ENCODE peak calls at places on chromosome 19, in five cellular contexts. One of them, this sample, is unnamed. For H3K27me3, the result is how much of the 10 kb centered on the place peaks cover.

GRCh38 chr19:2727640-2727944 is 6.4 kb upstream of the DIRAS1 start:
- DNase-seq in uterus: no peak
- DNase-seq in tibial artery: no peak
- DNase-seq in IMR-90: no peak
- DNase-seq in GM06990: no peak
- DNase-seq in this sample: no peak

GRCh38 chr19:53903055-53903680 is 5.9 kb upstream of the CACNG7 start:
- DNase-seq in uterus: no peak
- DNase-seq in tibial artery: no peak
- DNase-seq in IMR-90: peak
- DNase-seq in GM06990: no peak
- DNase-seq in this sample: no peak

GRCh38 chr19:54882758-54883157 is 8.7 kb downstream of the FCAR start:
- DNase-seq in uterus: no peak
- DNase-seq in tibial artery: no peak
- DNase-seq in IMR-90: no peak
- DNase-seq in GM06990: no peak
- DNase-seq in this sample: no peak

GRCh38 chr19:53960187-53960586 is 2.5 kb upstream of the CACNG8 start:
- DNase-seq in uterus: no peak
- DNase-seq in tibial artery: no peak
- DNase-seq in IMR-90: no peak
- DNase-seq in GM06990: no peak
- DNase-seq in this sample: no peak

GRCh38 chr19:53966931-53967330 is 4.2 kb downstream of the CACNG8 start:
- DNase-seq in uterus: no peak
- DNase-seq in tibial artery: no peak
- DNase-seq in IMR-90: no peak
- DNase-seq in GM06990: no peak
- DNase-seq in this sample: no peak

GRCh38 chr19:17706750-17707181 is 12.5 kb upstream of the MAP1S start:
- DNase-seq in uterus: no peak
- DNase-seq in tibial artery: no peak
- DNase-seq in IMR-90: peak
- DNase-seq in GM06990: no peak
- DNase-seq in this sample: no peak

GRCh38 chr19:56838930-56839664 is 1.4 kb downstream of the PEG3 start:
- DNase-seq in uterus: peak
- DNase-seq in tibial artery: peak
- DNase-seq in IMR-90: no peak
- DNase-seq in GM06990: no peak
- DNase-seq in this sample: no peak

GRCh38 chr19:11460207-11460606 is 20.6 kb downstream of the ELAVL3 start:
- DNase-seq in uterus: no peak
- DNase-seq in tibial artery: no peak
- DNase-seq in IMR-90: no peak
- DNase-seq in GM06990: no peak
- DNase-seq in this sample: no peak

GRCh38 chr19:13208131-13208963 is 58.1 kb downstream of the IER2 start:
- DNase-seq in uterus: peak
- DNase-seq in tibial artery: peak
- DNase-seq in IMR-90: peak
- DNase-seq in GM06990: peak
- DNase-seq in this sample: peak

GRCh38 chr19:24166055-24166454 is 79.1 kb downstream of the ZNF254 start:
- DNase-seq in uterus: no peak
- DNase-seq in tibial artery: no peak
- DNase-seq in IMR-90: peak
- DNase-seq in GM06990: no peak
- DNase-seq in this sample: no peak

GRCh38 chr19:411723-412355 is 2.9 kb upstream of the C2CD4C start:
- DNase-seq in uterus: no peak
- DNase-seq in tibial artery: no peak
- DNase-seq in IMR-90: no peak
- DNase-seq in GM06990: no peak
- DNase-seq in this sample: no peak

GRCh38 chr19:6038634-6039405 is 60.9 kb upstream of the RANBP3 start:
- DNase-seq in uterus: no peak
- DNase-seq in tibial artery: peak
- DNase-seq in IMR-90: peak
- DNase-seq in GM06990: peak
- DNase-seq in this sample: no peak

GRCh38 chr19:12984683-12985048 is 10.6 kb upstream of the NFIX start:
- DNase-seq in uterus: no peak
- DNase-seq in tibial artery: no peak
- DNase-seq in IMR-90: no peak
- DNase-seq in GM06990: no peak
- DNase-seq in this sample: no peak

GRCh38 chr19:23071087-23071511 is 45.7 kb upstream of the ZNF730 start:
- DNase-seq in uterus: peak
- DNase-seq in tibial artery: no peak
- DNase-seq in IMR-90: peak
- DNase-seq in GM06990: peak
- DNase-seq in this sample: no peak

GRCh38 chr19:18167011-18167410 is 6.6 kb upstream of the IFI30 start:
- DNase-seq in uterus: no peak
- DNase-seq in tibial artery: no peak
- DNase-seq in IMR-90: no peak
- DNase-seq in GM06990: no peak
- DNase-seq in this sample: no peak

GRCh38 chr19:22882797-22883196 is 50.7 kb downstream of the ZNF723 start:
- DNase-seq in uterus: no peak
- DNase-seq in tibial artery: no peak
- DNase-seq in IMR-90: peak
- DNase-seq in GM06990: no peak
- DNase-seq in this sample: no peak

GRCh38 chr19:49409441-49410029 is 13.7 kb downstream of the PTH2 start:
- DNase-seq in uterus: no peak
- DNase-seq in tibial artery: no peak
- DNase-seq in IMR-90: no peak
- DNase-seq in GM06990: peak
- DNase-seq in this sample: no peak

GRCh38 chr19:892243-892996 is 567 bp downstream of the MED16 start:
- DNase-seq in uterus: no peak
- DNase-seq in tibial artery: no peak
- DNase-seq in IMR-90: no peak
- DNase-seq in GM06990: no peak
- DNase-seq in this sample: peak

GRCh38 chr19:19458110-19458816 is 52.8 kb downstream of the GATAD2A start:
- DNase-seq in uterus: no peak
- DNase-seq in tibial artery: no peak
- DNase-seq in IMR-90: no peak
- DNase-seq in GM06990: no peak
- DNase-seq in this sample: no peak

GRCh38 chr19:681029-681626 is 4.9 kb downstream of the FSTL3 start:
- DNase-seq in uterus: no peak
- DNase-seq in tibial artery: no peak
- DNase-seq in IMR-90: no peak
- DNase-seq in GM06990: peak
- DNase-seq in this sample: no peak

GRCh38 chr19:39124136-39124764 is 1.3 kb upstream of the PAK4 start:
- DNase-seq in uterus: no peak
- DNase-seq in tibial artery: no peak
- DNase-seq in IMR-90: no peak
- DNase-seq in GM06990: no peak
- DNase-seq in this sample: no peak

GRCh38 chr19:48194041-48194871 is 23.8 kb downstream of the ZSWIM9 start:
- DNase-seq in uterus: no peak
- DNase-seq in tibial artery: peak
- DNase-seq in IMR-90: peak
- DNase-seq in GM06990: no peak
- DNase-seq in this sample: no peak

GRCh38 chr19:34141036-34141435 is 31.3 kb upstream of the LSM14A start:
- DNase-seq in uterus: no peak
- DNase-seq in tibial artery: no peak
- DNase-seq in IMR-90: no peak
- DNase-seq in GM06990: no peak
- DNase-seq in this sample: no peak

GRCh38 chr19:16327911-16328823 is 3.5 kb downstream of the KLF2 start:
- DNase-seq in uterus: peak
- DNase-seq in tibial artery: peak
- DNase-seq in IMR-90: peak
- DNase-seq in GM06990: peak
- DNase-seq in this sample: no peak

GRCh38 chr19:43759515-43759914 is 4.8 kb upstream of the SMG9 start:
- DNase-seq in uterus: no peak
- DNase-seq in tibial artery: no peak
- DNase-seq in IMR-90: peak
- DNase-seq in GM06990: no peak
- DNase-seq in this sample: no peak
- TF ChIP-seq CTCF in uterus: no peak
- TF ChIP-seq CTCF in tibial artery: no peak
- TF ChIP-seq CTCF in IMR-90: peak
- TF ChIP-seq CTCF in GM06990: peak
- TF ChIP-seq CTCF in this sample: no peak

GRCh38 chr19:41936961-41937360 is 8.7 kb upstream of the ERFL start:
- DNase-seq in uterus: no peak
- DNase-seq in tibial artery: no peak
- DNase-seq in IMR-90: no peak
- DNase-seq in GM06990: no peak
- DNase-seq in this sample: no peak
- H3K27me3 ChIP-seq in uterus: under half
- H3K27me3 ChIP-seq in tibial artery: half or more
- H3K27me3 ChIP-seq in IMR-90: under half
- H3K27me3 ChIP-seq in GM06990: under half
- H3K27me3 ChIP-seq in this sample: under half

GRCh38 chr19:8457209-8457608 is 12.4 kb downstream of the HNRNPM start:
- DNase-seq in uterus: no peak
- DNase-seq in tibial artery: no peak
- DNase-seq in IMR-90: no peak
- DNase-seq in GM06990: no peak
- DNase-seq in this sample: no peak

GRCh38 chr19:8454218-8454617 is 9.4 kb downstream of the HNRNPM start:
- DNase-seq in uterus: no peak
- DNase-seq in tibial artery: no peak
- DNase-seq in IMR-90: no peak
- DNase-seq in GM06990: no peak
- DNase-seq in this sample: no peak

GRCh38 chr19:8457802-8458201 is 13.0 kb downstream of the HNRNPM start:
- DNase-seq in uterus: no peak
- DNase-seq in tibial artery: no peak
- DNase-seq in IMR-90: no peak
- DNase-seq in GM06990: no peak
- DNase-seq in this sample: no peak

GRCh38 chr19:8455018-8455417 is 10.2 kb downstream of the HNRNPM start:
- DNase-seq in uterus: no peak
- DNase-seq in tibial artery: no peak
- DNase-seq in IMR-90: no peak
- DNase-seq in GM06990: no peak
- DNase-seq in this sample: no peak

GRCh38 chr19:8456064-8456463 is 11.3 kb downstream of the HNRNPM start:
- DNase-seq in uterus: no peak
- DNase-seq in tibial artery: no peak
- DNase-seq in IMR-90: no peak
- DNase-seq in GM06990: no peak
- DNase-seq in this sample: no peak
- H3K4me3 ChIP-seq in uterus: no peak
- H3K4me3 ChIP-seq in tibial artery: no peak
- H3K4me3 ChIP-seq in IMR-90: no peak
- H3K4me3 ChIP-seq in GM06990: no peak
- H3K4me3 ChIP-seq in this sample: no peak

DNA sequence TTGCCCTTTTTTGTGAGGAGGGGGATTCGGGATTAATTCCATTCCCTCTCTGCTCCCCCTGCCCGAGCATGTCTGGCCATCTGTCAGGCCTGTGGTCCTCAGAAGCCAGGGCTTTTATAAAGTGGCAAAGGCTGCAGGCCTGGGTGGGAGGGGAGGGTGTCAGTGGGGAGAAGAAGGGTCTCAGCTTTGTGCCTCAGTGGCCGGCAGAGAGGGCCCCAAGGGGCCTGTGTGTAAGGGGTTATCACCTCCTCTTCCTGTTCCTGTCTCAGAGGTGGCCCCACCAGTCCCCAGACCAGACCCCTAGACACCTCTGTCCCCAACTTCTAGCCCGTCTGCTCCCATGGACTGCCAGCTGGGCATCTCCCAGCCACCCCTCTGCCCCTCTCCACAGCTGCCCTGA is 3.4 kb upstream of the NUMBL start:
- DNase-seq in uterus: no peak
- DNase-seq in tibial artery: no peak
- DNase-seq in IMR-90: no peak
- DNase-seq in GM06990: no peak
- DNase-seq in this sample: no peak
- TF ChIP-seq CTCF in uterus: no peak
- TF ChIP-seq CTCF in tibial artery: no peak
- TF ChIP-seq CTCF in IMR-90: no peak
- TF ChIP-seq CTCF in GM06990: no peak
- TF ChIP-seq CTCF in this sample: no peak

GRCh38 chr19:30375651-30376050 is 3.5 kb downstream of the ZNF536 start:
- DNase-seq in uterus: no peak
- DNase-seq in tibial artery: no peak
- DNase-seq in IMR-90: no peak
- DNase-seq in GM06990: no peak
- DNase-seq in this sample: no peak
- H3K27me3 ChIP-seq in uterus: under half
- H3K27me3 ChIP-seq in tibial artery: under half
- H3K27me3 ChIP-seq in IMR-90: under half
- H3K27me3 ChIP-seq in GM06990: under half
- H3K27me3 ChIP-seq in this sample: under half